ENCODE peak calls at places on chromosomes 5 and 9, in four cellular contexts. E, O, L and R are unnamed samples.

GRCh38 chr9:125586173-125586512 is 120.9 kb downstream of the MAPKAP1 start:
- DNase-seq in E (no peak), O (no peak), L (no peak), R (no peak)

GRCh38 chr9:133137451-133138231 is 16.6 kb upstream of the RALGDS start:
- DNase-seq in E (no peak), O (peak; percentile 79), L (no peak), R (no peak)

GRCh38 chr9:70478963-70479641 is 64.6 kb upstream of the KLF9 start:
- DNase-seq in E (peak; percentile 82), O (peak; percentile 75), L (no peak), R (no peak)

GRCh38 chr5:173880306-173880985 is 7.7 kb upstream of the CPEB4 start:
- DNase-seq in E (peak; percentile 66), O (no peak), L (no peak), R (peak; percentile 97)

GRCh38 chr9:117733465-117733864 is 29.3 kb downstream of the TLR4 start:
- DNase-seq in E (no peak), O (no peak), L (no peak), R (no peak)

GRCh38 chr5:33984671-33985124 is at the start of gene SLC45A2:
- DNase-seq in E (peak; percentile 35), O (no peak), L (no peak), R (no peak)

GRCh38 chr9:98570663-98571440 is 137.9 kb downstream of the GABBR2 start:
- DNase-seq in E (no peak), O (no peak), L (no peak), R (no peak)

GRCh38 chr5:130335116-130335515 is 430.9 kb downstream of the CHSY3 start:
- DNase-seq in E (peak; percentile 46), O (no peak), L (no peak), R (no peak)

GRCh38 chr5:42242210-42242609 is 181.0 kb upstream of the GHR start:
- DNase-seq in E (no peak), O (no peak), L (no peak), R (no peak)

GRCh38 chr5:89445106-89445745 is 562.2 kb upstream of the MEF2C start:
- DNase-seq in E (no peak), O (no peak), L (no peak), R (no peak)

GRCh38 chr5:25006734-25007133 is 362.0 kb upstream of the CDH10 start:
- DNase-seq in E (no peak), O (no peak), L (no peak), R (no peak)

GRCh38 chr5:84569307-84569706 is 184.6 kb upstream of the EDIL3 start:
- DNase-seq in E (no peak), O (no peak), L (no peak), R (no peak)

GRCh38 chr5:33319841-33320240 is 120.9 kb upstream of the TARS1 start:
- DNase-seq in E (peak; percentile 82), O (no peak), L (no peak), R (no peak)

GRCh38 chr5:1547655-1548054 is 23.9 kb upstream of the LPCAT1 start:
- DNase-seq in E (no peak), O (no peak), L (no peak), R (no peak)

GRCh38 chr5:83162598-83162997 is 85.3 kb downstream of the XRCC4 start:
- DNase-seq in E (no peak), O (no peak), L (no peak), R (no peak)

DNA sequence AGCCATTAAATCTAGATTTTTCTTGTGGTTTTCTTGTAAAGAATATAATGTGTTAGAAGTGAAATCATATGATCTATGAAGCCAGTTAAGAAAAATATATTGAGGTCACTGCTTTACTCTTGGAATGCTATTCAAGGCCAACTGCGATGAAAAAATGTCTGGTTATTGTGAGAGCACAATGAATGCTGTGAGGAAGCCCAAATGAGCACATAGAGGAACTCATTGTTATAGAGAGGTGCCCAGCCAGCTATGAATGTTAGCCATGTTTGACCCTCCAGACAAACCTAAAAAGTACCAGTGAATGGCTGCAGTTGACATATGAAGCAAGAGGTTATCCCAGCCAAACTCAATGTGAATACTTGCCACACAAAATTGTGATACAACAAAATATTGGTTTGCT is 359.8 kb upstream of the FAM174A start:
- DNase-seq in E (no peak), O (no peak), L (no peak), R (no peak)
- H3K4me1 ChIP-seq in E (no peaks in the 10 kb centered on the region), O (no peaks in the 10 kb centered on the region), L (no peaks in the 10 kb centered on the region), R (no peaks in the 10 kb centered on the region)

DNA sequence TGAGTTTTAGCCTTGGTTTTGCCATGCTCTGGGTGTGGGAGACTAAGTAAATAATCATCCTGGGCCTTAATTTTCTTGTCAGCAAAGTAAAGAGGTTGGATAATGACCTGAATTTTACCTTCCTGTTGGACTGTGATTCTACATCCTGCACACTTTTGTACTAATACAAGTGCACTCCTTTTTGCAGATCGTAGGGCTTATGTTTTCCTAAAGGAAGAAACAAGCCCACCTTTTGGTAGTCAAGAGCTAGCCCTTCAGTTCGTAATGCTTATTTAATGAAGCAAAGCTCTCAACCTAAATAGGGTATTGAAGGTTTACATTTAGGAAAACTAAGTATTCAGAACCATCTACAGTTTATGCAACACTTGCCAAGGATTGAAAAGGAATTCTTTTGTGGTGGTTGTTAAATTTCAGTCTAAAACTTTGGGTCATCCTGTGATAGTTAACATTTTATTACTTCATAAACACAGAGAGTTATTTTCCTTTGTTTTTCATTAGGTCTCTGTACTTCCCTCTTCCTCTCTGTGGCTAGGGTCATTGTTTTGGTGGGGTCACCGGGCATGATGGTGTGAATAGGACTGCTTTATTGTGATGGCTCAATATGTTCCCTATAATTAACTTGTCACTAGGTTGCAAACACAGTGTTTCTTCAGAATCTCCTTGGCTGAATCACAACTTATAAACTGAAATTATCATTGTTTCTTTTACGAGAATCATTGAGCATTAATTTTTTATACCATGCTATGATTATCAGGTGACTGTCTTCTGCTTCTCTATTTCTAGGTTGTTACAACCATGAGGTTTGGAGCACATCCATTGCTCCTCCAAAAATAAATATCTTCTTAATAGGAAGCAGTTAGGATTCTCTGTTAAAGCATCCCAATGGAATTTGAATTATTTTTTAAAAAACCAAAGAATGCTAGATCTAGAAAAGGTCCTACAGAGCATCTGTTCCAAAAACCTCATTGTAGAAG is 28.5 kb downstream of the SPINK5 start:
- DNase-seq in E (no peak), O (no peak), L (no peak), R (no peak)
- H3K27ac ChIP-seq in E (no peak overlapping the region), O (no peak overlapping the region), L (no peak overlapping the region), R (no peak overlapping the region)

DNA sequence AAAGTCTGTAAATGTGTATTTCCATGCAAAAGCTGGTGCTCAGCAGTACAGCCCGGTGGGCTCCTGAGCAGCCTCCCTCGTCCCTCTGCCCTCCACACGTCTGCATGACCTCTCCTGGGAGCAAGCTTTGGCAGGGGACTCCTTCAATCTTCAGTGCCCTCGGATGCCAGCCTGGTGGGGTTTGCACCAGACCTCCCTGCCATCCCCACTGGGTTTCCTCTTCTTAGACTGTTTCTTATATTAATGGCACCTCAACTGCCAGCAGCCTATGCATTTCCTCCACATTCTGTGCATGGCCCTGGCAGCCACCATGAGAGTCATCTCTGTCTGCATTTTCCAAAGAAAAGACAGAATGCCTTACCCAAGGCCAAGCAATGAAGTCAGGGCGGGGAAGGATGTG is 108.4 kb downstream of the ROR2 start:
- DNase-seq in E (no peak), O (no peak), L (no peak), R (no peak)
- H3K4me1 ChIP-seq in E (peaks cover 55% of the 10 kb centered on the region), O (peaks cover 29% of the 10 kb centered on the region), L (no peaks in the 10 kb centered on the region), R (no peaks in the 10 kb centered on the region)

DNA sequence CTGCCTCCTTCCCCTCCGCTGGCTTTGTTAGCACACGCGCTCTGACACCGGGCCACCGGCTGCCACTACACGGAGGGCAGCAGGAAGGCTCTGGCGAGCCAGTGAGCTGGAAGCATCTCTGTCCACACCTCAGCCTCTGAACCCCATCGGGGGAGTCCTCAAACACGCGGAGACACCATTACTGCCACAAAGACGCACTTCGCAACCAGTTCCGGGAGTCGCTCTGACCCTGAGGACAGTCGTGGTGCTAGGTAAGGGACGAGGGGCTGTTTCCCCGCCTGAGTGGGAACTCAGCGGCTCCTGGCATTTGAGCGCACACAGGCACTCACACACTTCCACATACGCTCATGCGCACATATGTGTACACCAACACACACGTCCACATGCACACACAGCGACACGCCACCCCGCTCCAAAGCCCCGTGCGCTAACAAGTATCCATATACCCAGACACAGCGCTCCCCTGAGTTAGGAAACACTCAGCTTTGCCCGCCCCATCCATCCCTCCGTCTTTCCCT is 159.9 kb downstream of the C9orf152 start:
- DNase-seq in E (no peak), O (no peak), L (no peak), R (no peak)
- H3K27ac ChIP-seq in E (no peak overlapping the region), O (no peak overlapping the region), L (no peak overlapping the region), R (no peak overlapping the region)

DNA sequence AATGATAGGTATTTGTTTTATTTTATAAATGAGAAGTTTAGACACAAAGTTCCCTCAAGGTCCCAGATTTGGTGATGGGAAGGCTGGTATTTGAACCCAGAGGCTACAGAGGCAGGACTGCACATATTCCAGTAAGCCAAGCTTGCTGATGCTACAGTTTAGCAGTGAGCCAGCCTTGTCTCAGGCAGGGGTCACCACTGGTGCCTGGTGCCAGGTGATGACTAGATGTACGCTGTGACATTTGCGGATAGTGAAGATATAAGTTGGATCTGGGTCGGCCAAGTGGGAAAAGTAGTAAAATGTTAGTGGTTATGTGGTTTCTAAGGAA is 143.9 kb downstream of the AOPEP start:
- DNase-seq in E (no peak), O (no peak), L (no peak), R (no peak)
- H3K4me1 ChIP-seq in E (peaks cover 82% of the 10 kb centered on the region), O (peaks cover 42% of the 10 kb centered on the region), L (peaks cover 26% of the 10 kb centered on the region), R (peaks cover 13% of the 10 kb centered on the region)

GRCh38 chr9:134373953-134374300 is 47.7 kb downstream of the RXRA start:
- DNase-seq in E (no peak), O (no peak), L (no peak), R (no peak)
- H3K27ac ChIP-seq in E (peak overlapping the region; percentile 79), O (peak overlapping the region; percentile 80), L (no peak overlapping the region), R (no peak overlapping the region)

GRCh38 chr9:85969727-85970126 is 28.8 kb downstream of the NAA35 start:
- DNase-seq in E (no peak), O (no peak), L (no peak), R (no peak)

GRCh38 chr9:85971731-85972130 is 30.8 kb downstream of the NAA35 start:
- DNase-seq in E (peak; percentile 26), O (no peak), L (no peak), R (no peak)

GRCh38 chr9:85978496-85978895 is 37.5 kb downstream of the NAA35 start:
- DNase-seq in E (peak; percentile 7), O (no peak), L (no peak), R (no peak)

DNA sequence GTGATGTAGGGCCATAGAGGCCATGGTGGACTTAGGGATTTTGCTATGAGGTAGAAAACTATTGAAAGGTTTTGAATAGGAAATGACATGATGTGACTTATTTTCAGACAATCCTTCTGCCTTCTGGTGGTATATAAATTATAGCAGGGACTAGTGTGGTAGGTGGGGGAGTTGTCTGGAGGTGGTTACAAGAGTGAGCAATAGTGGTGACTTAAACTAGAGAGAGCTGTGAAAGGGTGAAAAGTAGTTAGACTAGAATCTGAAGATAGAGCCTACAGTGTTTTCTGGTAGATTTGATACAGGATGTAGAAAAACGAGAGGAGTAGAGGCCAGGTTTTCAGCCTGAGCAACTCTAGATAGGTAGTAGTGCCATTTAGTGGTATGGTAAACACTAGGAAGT is 32.3 kb downstream of the NAA35 start:
- DNase-seq in E (no peak), O (no peak), L (no peak), R (no peak)
- H3K4me1 ChIP-seq in E (no peaks in the 10 kb centered on the region), O (no peaks in the 10 kb centered on the region), L (no peaks in the 10 kb centered on the region), R (no peaks in the 10 kb centered on the region)

GRCh38 chr5:149732500-149733128 is 2.5 kb downstream of the PPARGC1B start:
- DNase-seq in E (peak; percentile 35), O (no peak), L (no peak), R (peak; percentile 41)
- H3K27ac ChIP-seq in E (no peak overlapping the region), O (peak overlapping the region; percentile 83), L (peak overlapping the region; percentile 57), R (no peak overlapping the region)